ENCODE peak calls at places on chromosome 22, in ten cellular contexts. One of them, this sample, is unnamed.

GRCh38 chr22:30574095-30574981 is at the start of gene GAL3ST1:
- DNase-seq in GM20000: peak
- DNase-seq in fibroblast of pulmonary artery: no peak
- DNase-seq in GM13977: no peak
- DNase-seq in progenitor cell of endocrine pancreas: peak
- DNase-seq in ovary: no peak
- DNase-seq in Calu3: peak
- DNase-seq in osteocyte: no peak
- DNase-seq in lower leg skin: no peak
- DNase-seq in cardiac fibroblast: no peak
- DNase-seq in this sample: no peak

GRCh38 chr22:30902496-30903357 is 65.8 kb downstream of the MORC2 start:
- DNase-seq in GM20000: peak
- DNase-seq in fibroblast of pulmonary artery: peak
- DNase-seq in GM13977: no peak
- DNase-seq in progenitor cell of endocrine pancreas: no peak
- DNase-seq in ovary: no peak
- DNase-seq in Calu3: no peak
- DNase-seq in osteocyte: peak
- DNase-seq in lower leg skin: no peak
- DNase-seq in cardiac fibroblast: peak
- DNase-seq in this sample: no peak

GRCh38 chr22:26602127-26602526 is 12.2 kb upstream of the TPST2 start:
- DNase-seq in GM20000: no peak
- DNase-seq in fibroblast of pulmonary artery: no peak
- DNase-seq in GM13977: no peak
- DNase-seq in progenitor cell of endocrine pancreas: no peak
- DNase-seq in ovary: no peak
- DNase-seq in Calu3: no peak
- DNase-seq in osteocyte: no peak
- DNase-seq in lower leg skin: no peak
- DNase-seq in cardiac fibroblast: no peak
- DNase-seq in this sample: no peak

GRCh38 chr22:31082606-31083376 is 1.7 kb downstream of the SMTN start:
- DNase-seq in GM20000: no peak
- DNase-seq in fibroblast of pulmonary artery: peak
- DNase-seq in GM13977: peak
- DNase-seq in progenitor cell of endocrine pancreas: no peak
- DNase-seq in ovary: peak
- DNase-seq in Calu3: peak
- DNase-seq in osteocyte: no peak
- DNase-seq in lower leg skin: peak
- DNase-seq in cardiac fibroblast: peak
- DNase-seq in this sample: peak

GRCh38 chr22:28942801-28943500 is 59.6 kb downstream of the ZNRF3 start:
- DNase-seq in GM20000: no peak
- DNase-seq in fibroblast of pulmonary artery: no peak
- DNase-seq in GM13977: no peak
- DNase-seq in progenitor cell of endocrine pancreas: no peak
- DNase-seq in ovary: no peak
- DNase-seq in Calu3: no peak
- DNase-seq in osteocyte: no peak
- DNase-seq in lower leg skin: peak
- DNase-seq in cardiac fibroblast: no peak
- DNase-seq in this sample: no peak

GRCh38 chr22:23012081-23012622 is 58.2 kb upstream of the GNAZ start:
- DNase-seq in GM20000: peak
- DNase-seq in fibroblast of pulmonary artery: no peak
- DNase-seq in GM13977: peak
- DNase-seq in progenitor cell of endocrine pancreas: no peak
- DNase-seq in ovary: no peak
- DNase-seq in Calu3: no peak
- DNase-seq in osteocyte: no peak
- DNase-seq in lower leg skin: no peak
- DNase-seq in cardiac fibroblast: no peak
- DNase-seq in this sample: no peak

GRCh38 chr22:27776410-27776958 is 25.1 kb downstream of the MN1 start:
- DNase-seq in GM20000: no peak
- DNase-seq in fibroblast of pulmonary artery: no peak
- DNase-seq in GM13977: no peak
- DNase-seq in progenitor cell of endocrine pancreas: no peak
- DNase-seq in ovary: no peak
- DNase-seq in Calu3: no peak
- DNase-seq in osteocyte: no peak
- DNase-seq in lower leg skin: no peak
- DNase-seq in cardiac fibroblast: no peak
- DNase-seq in this sample: no peak

GRCh38 chr22:24772493-24773220 is 1.9 kb downstream of the PIWIL3 start:
- DNase-seq in GM20000: no peak
- DNase-seq in fibroblast of pulmonary artery: peak
- DNase-seq in GM13977: no peak
- DNase-seq in progenitor cell of endocrine pancreas: peak
- DNase-seq in ovary: no peak
- DNase-seq in Calu3: peak
- DNase-seq in osteocyte: no peak
- DNase-seq in lower leg skin: peak
- DNase-seq in cardiac fibroblast: peak
- DNase-seq in this sample: peak

GRCh38 chr22:50621491-50621880 is 6.5 kb downstream of the ARSA start:
- DNase-seq in GM20000: peak
- DNase-seq in fibroblast of pulmonary artery: no peak
- DNase-seq in GM13977: peak
- DNase-seq in progenitor cell of endocrine pancreas: no peak
- DNase-seq in ovary: no peak
- DNase-seq in Calu3: no peak
- DNase-seq in osteocyte: no peak
- DNase-seq in lower leg skin: no peak
- DNase-seq in cardiac fibroblast: no peak
- DNase-seq in this sample: peak

GRCh38 chr22:50620861-50621490 is 7.0 kb downstream of the ARSA start:
- DNase-seq in GM20000: peak
- DNase-seq in fibroblast of pulmonary artery: no peak
- DNase-seq in GM13977: peak
- DNase-seq in progenitor cell of endocrine pancreas: no peak
- DNase-seq in ovary: no peak
- DNase-seq in Calu3: peak
- DNase-seq in osteocyte: no peak
- DNase-seq in lower leg skin: no peak
- DNase-seq in cardiac fibroblast: no peak
- DNase-seq in this sample: peak

GRCh38 chr22:50622723-50623327 is 5.1 kb downstream of the ARSA start:
- DNase-seq in GM20000: no peak
- DNase-seq in fibroblast of pulmonary artery: no peak
- DNase-seq in GM13977: no peak
- DNase-seq in progenitor cell of endocrine pancreas: no peak
- DNase-seq in ovary: no peak
- DNase-seq in Calu3: peak
- DNase-seq in osteocyte: no peak
- DNase-seq in lower leg skin: no peak
- DNase-seq in cardiac fibroblast: no peak
- DNase-seq in this sample: peak

GRCh38 chr22:50624347-50625130 is 3.4 kb downstream of the ARSA start:
- DNase-seq in GM20000: no peak
- DNase-seq in fibroblast of pulmonary artery: no peak
- DNase-seq in GM13977: no peak
- DNase-seq in progenitor cell of endocrine pancreas: no peak
- DNase-seq in ovary: no peak
- DNase-seq in Calu3: no peak
- DNase-seq in osteocyte: no peak
- DNase-seq in lower leg skin: no peak
- DNase-seq in cardiac fibroblast: no peak
- DNase-seq in this sample: no peak

DNA sequence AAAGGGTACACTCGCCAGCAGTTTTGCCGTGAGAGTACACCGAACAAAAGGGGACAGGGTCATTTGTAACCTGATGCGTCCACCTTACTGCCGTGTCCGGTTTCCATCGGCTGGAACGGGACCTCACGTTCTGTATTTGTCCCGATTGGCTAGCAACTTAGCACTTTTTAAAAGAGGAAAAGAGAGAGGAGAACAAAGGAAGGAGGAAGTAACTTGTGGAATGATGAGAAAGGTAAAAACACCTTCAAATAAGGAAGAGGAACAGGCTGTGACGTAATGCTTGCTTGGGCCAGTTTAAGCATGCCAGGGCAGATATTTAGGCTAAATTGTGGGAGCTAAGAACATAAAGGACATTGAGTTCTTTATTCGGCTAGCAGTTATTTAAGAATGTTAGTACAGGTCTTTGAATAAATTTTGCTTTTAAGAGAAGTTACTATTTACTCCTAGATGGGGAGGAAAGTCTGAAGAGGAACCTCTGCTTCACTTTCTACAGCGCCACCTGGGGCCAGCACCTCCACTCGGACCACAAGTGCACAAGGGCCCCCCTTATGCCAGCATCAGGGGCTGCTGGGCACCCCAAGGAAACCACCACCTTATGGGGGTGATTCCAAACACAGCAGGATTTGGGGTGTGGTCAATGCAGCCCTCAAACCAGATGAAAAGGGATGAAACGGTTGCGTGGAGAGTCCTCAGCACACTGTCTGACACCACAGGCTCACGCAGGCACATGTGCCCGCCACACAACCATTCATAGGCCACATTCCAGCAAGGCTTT is 5.8 kb downstream of the ARSA start:
- DNase-seq in GM20000: peak
- DNase-seq in fibroblast of pulmonary artery: no peak
- DNase-seq in GM13977: no peak
- DNase-seq in progenitor cell of endocrine pancreas: no peak
- DNase-seq in ovary: no peak
- DNase-seq in Calu3: peak
- DNase-seq in osteocyte: no peak
- DNase-seq in lower leg skin: no peak
- DNase-seq in cardiac fibroblast: no peak
- DNase-seq in this sample: peak
- TF ChIP-seq CTCF in GM20000: peak
- TF ChIP-seq CTCF in fibroblast of pulmonary artery: peak
- TF ChIP-seq CTCF in GM13977: peak
- TF ChIP-seq CTCF in progenitor cell of endocrine pancreas: peak
- TF ChIP-seq CTCF in ovary: no peak
- TF ChIP-seq CTCF in Calu3: peak
- TF ChIP-seq CTCF in osteocyte: no peak
- TF ChIP-seq CTCF in lower leg skin: no peak
- TF ChIP-seq CTCF in cardiac fibroblast: peak
- TF ChIP-seq CTCF in this sample: no peak

GRCh38 chr22:40247976-40248375 is 70.3 kb downstream of the TNRC6B start:
- DNase-seq in GM20000: no peak
- DNase-seq in fibroblast of pulmonary artery: no peak
- DNase-seq in GM13977: no peak
- DNase-seq in progenitor cell of endocrine pancreas: no peak
- DNase-seq in ovary: no peak
- DNase-seq in Calu3: no peak
- DNase-seq in osteocyte: no peak
- DNase-seq in lower leg skin: no peak
- DNase-seq in cardiac fibroblast: no peak
- DNase-seq in this sample: no peak
- TF ChIP-seq CTCF in GM20000: no peak
- TF ChIP-seq CTCF in fibroblast of pulmonary artery: no peak
- TF ChIP-seq CTCF in GM13977: no peak
- TF ChIP-seq CTCF in progenitor cell of endocrine pancreas: no peak
- TF ChIP-seq CTCF in ovary: no peak
- TF ChIP-seq CTCF in Calu3: no peak
- TF ChIP-seq CTCF in osteocyte: no peak
- TF ChIP-seq CTCF in lower leg skin: no peak
- TF ChIP-seq CTCF in cardiac fibroblast: no peak
- TF ChIP-seq CTCF in this sample: no peak

GRCh38 chr22:47694536-47694935 is 932.1 kb downstream of the TBC1D22A start:
- DNase-seq in GM20000: no peak
- DNase-seq in fibroblast of pulmonary artery: no peak
- DNase-seq in GM13977: no peak
- DNase-seq in progenitor cell of endocrine pancreas: no peak
- DNase-seq in ovary: no peak
- DNase-seq in Calu3: no peak
- DNase-seq in osteocyte: no peak
- DNase-seq in lower leg skin: no peak
- DNase-seq in cardiac fibroblast: no peak
- DNase-seq in this sample: no peak

GRCh38 chr22:47697861-47698260 is 935.4 kb downstream of the TBC1D22A start:
- DNase-seq in GM20000: no peak
- DNase-seq in fibroblast of pulmonary artery: no peak
- DNase-seq in GM13977: no peak
- DNase-seq in progenitor cell of endocrine pancreas: no peak
- DNase-seq in ovary: no peak
- DNase-seq in Calu3: no peak
- DNase-seq in osteocyte: no peak
- DNase-seq in lower leg skin: no peak
- DNase-seq in cardiac fibroblast: no peak
- DNase-seq in this sample: no peak

GRCh38 chr22:47695176-47695575 is 932.7 kb downstream of the TBC1D22A start:
- DNase-seq in GM20000: peak
- DNase-seq in fibroblast of pulmonary artery: no peak
- DNase-seq in GM13977: peak
- DNase-seq in progenitor cell of endocrine pancreas: no peak
- DNase-seq in ovary: no peak
- DNase-seq in Calu3: no peak
- DNase-seq in osteocyte: peak
- DNase-seq in lower leg skin: peak
- DNase-seq in cardiac fibroblast: no peak
- DNase-seq in this sample: no peak

GRCh38 chr22:47696776-47697175 is 934.3 kb downstream of the TBC1D22A start:
- DNase-seq in GM20000: no peak
- DNase-seq in fibroblast of pulmonary artery: no peak
- DNase-seq in GM13977: no peak
- DNase-seq in progenitor cell of endocrine pancreas: no peak
- DNase-seq in ovary: no peak
- DNase-seq in Calu3: no peak
- DNase-seq in osteocyte: peak
- DNase-seq in lower leg skin: peak
- DNase-seq in cardiac fibroblast: no peak
- DNase-seq in this sample: no peak

DNA sequence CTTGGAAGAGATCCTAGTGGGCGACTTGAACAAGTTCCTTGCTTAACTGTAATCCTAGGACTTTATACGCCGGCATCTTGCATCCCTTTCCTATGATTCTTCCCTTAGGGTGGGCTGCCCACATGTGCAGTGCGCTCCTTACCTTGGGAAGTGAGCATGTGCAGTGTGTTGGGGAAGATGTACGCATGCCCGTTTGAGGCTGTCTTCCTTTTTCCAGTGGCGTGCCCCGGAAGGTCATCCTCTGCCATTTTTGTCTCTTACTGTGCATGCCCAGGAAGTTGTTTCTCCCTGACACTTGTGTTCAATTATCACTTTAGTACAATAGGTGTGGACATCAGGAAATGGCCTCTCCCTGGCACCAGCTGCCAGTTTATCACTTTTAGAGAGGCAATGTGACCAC is 936.5 kb downstream of the TBC1D22A start:
- DNase-seq in GM20000: no peak
- DNase-seq in fibroblast of pulmonary artery: no peak
- DNase-seq in GM13977: no peak
- DNase-seq in progenitor cell of endocrine pancreas: no peak
- DNase-seq in ovary: no peak
- DNase-seq in Calu3: no peak
- DNase-seq in osteocyte: peak
- DNase-seq in lower leg skin: peak
- DNase-seq in cardiac fibroblast: no peak
- DNase-seq in this sample: no peak
- TF ChIP-seq CTCF in GM20000: no peak
- TF ChIP-seq CTCF in fibroblast of pulmonary artery: no peak
- TF ChIP-seq CTCF in GM13977: no peak
- TF ChIP-seq CTCF in progenitor cell of endocrine pancreas: no peak
- TF ChIP-seq CTCF in ovary: no peak
- TF ChIP-seq CTCF in Calu3: no peak
- TF ChIP-seq CTCF in osteocyte: no peak
- TF ChIP-seq CTCF in lower leg skin: no peak
- TF ChIP-seq CTCF in cardiac fibroblast: no peak
- TF ChIP-seq CTCF in this sample: no peak

GRCh38 chr22:45562102-45562501 is 59.4 kb downstream of the FBLN1 start:
- DNase-seq in GM20000: no peak
- DNase-seq in fibroblast of pulmonary artery: no peak
- DNase-seq in GM13977: no peak
- DNase-seq in progenitor cell of endocrine pancreas: no peak
- DNase-seq in ovary: no peak
- DNase-seq in Calu3: no peak
- DNase-seq in osteocyte: no peak
- DNase-seq in lower leg skin: no peak
- DNase-seq in cardiac fibroblast: no peak
- DNase-seq in this sample: no peak
- TF ChIP-seq CTCF in GM20000: no peak
- TF ChIP-seq CTCF in fibroblast of pulmonary artery: no peak
- TF ChIP-seq CTCF in GM13977: no peak
- TF ChIP-seq CTCF in progenitor cell of endocrine pancreas: no peak
- TF ChIP-seq CTCF in ovary: no peak
- TF ChIP-seq CTCF in Calu3: no peak
- TF ChIP-seq CTCF in osteocyte: no peak
- TF ChIP-seq CTCF in lower leg skin: no peak
- TF ChIP-seq CTCF in cardiac fibroblast: no peak
- TF ChIP-seq CTCF in this sample: no peak

This sample was measured in MCF 10A.